ENCODE peak calls at places on chromosomes 12 and 14, in nine cellular contexts. P is activated naive CD8-positive, alpha-beta T cell treated with anti-CD3 and anti-CD28 coated beads for 36 hours; E is anterior cingulate cortex; V is thoracic aorta; O is activated T-cell treated with anti-CD3 and anti-CD28 coated beads, Interleukin-2, amount 50 U/mL, for 72 hours; H is aorta; S is mesothelial cell of epicardium; L is testis; I is amniotic stem cell. D is an unnamed sample.

GRCh38 chr12:86496595-86496994 is 240.4 kb upstream of the MGAT4C start:
- DNase-seq in P (no peak), E (no peak), V (no peak), O (no peak), H (no peak), S (no peak), L (no peak), I (no peak), D (no peak)

GRCh38 chr12:46351861-46352595 is 20.5 kb downstream of the SLC38A2 start:
- DNase-seq in P (no peak), E (no peak), V (no peak), O (no peak), H (no peak), S (no peak), L (no peak), I (no peak), D (no peak)

GRCh38 chr12:47193066-47193465 is 113.3 kb upstream of the AMIGO2 start:
- DNase-seq in P (no peak), E (no peak), V (no peak), O (no peak), H (no peak), S (no peak), L (no peak), I (no peak), D (no peak)

GRCh38 chr12:76457010-76457409 is 102.6 kb downstream of the OSBPL8 start:
- DNase-seq in P (no peak), E (no peak), V (no peak), O (no peak), H (no peak), S (no peak), L (no peak), I (no peak), D (no peak)

GRCh38 chr12:123107926-123108681 is 42.8 kb downstream of the PITPNM2 start:
- DNase-seq in P (no peak), E (no peak), V (no peak), O (no peak), H (no peak), S (no peak), L (no peak), I (no peak), D (no peak)

GRCh38 chr12:6570264-6570887 is 2.3 kb upstream of the NOP2 start:
- DNase-seq in P (peak), E (no peak), V (no peak), O (peak), H (peak), S (no peak), L (peak), I (no peak), D (peak)

GRCh38 chr12:52380271-52380694 is 5.2 kb downstream of the KRT84 start:
- DNase-seq in P (no peak), E (no peak), V (no peak), O (peak), H (peak), S (no peak), L (peak), I (no peak), D (peak)

GRCh38 chr14:50667491-50668007 is 557 bp downstream of the SAV1 start:
- DNase-seq in P (no peak), E (no peak), V (no peak), O (no peak), H (no peak), S (no peak), L (peak), I (no peak), D (peak)

GRCh38 chr12:103771466-103771865 is 69.6 kb downstream of the NT5DC3 start:
- DNase-seq in P (no peak), E (no peak), V (no peak), O (peak), H (no peak), S (peak), L (peak), I (no peak), D (peak)

GRCh38 chr14:30419037-30419436 is 139.9 kb upstream of the G2E3 start:
- DNase-seq in P (no peak), E (no peak), V (no peak), O (no peak), H (no peak), S (no peak), L (no peak), I (no peak), D (no peak)

GRCh38 chr12:106251636-106252035 is 3.8 kb upstream of the CKAP4 start:
- DNase-seq in P (no peak), E (no peak), V (no peak), O (no peak), H (no peak), S (no peak), L (no peak), I (no peak), D (no peak)

D was measured in SHP77.